ENCODE peak calls at places on chromosome 16, in ten cellular contexts. V, G, D, E, W, K, X, O, S and I are unnamed samples.

GRCh38 chr16:12341966-12342365 is 365.4 kb downstream of the SNX29 start:
- DNase-seq in S (peak; percentile 31), E (no peak), D (no peak), W (no peak), G (no peak), V (peak; percentile 56), X (no peak), K (no peak), O (no peak), I (no peak)

GRCh38 chr16:21501869-21502667 is 97.3 kb upstream of the METTL9 start:
- DNase-seq in X (peak; percentile 96), S (peak; percentile 97), G (peak; percentile 91), W (peak; percentile 96), E (peak; percentile 89), K (peak; percentile 92), V (peak; percentile 99), O (peak; percentile 95), D (peak; percentile 96), I (peak; percentile 98)

GRCh38 chr16:8859913-8860881 is 8.6 kb downstream of the CARHSP1 start:
- DNase-seq in S (peak; percentile 79), X (peak; percentile 65), D (peak; percentile 72), V (peak; percentile 24), G (peak; percentile 57), K (peak; percentile 87), O (no peak), E (peak; percentile 69), W (no peak), I (peak; percentile 88)

GRCh38 chr16:87924041-87924851 is 12.1 kb downstream of the CA5A start:
- DNase-seq in E (no peak), W (no peak), G (no peak), O (no peak), V (peak; percentile 56), X (no peak), K (no peak), D (peak; percentile 77), S (no peak), I (no peak)

GRCh38 chr16:10517868-10518267 is 62.5 kb downstream of the EMP2 start:
- DNase-seq in W (no peak), K (no peak), S (no peak), D (no peak), V (no peak), E (no peak), O (no peak), X (no peak), G (no peak), I (no peak)

GRCh38 chr16:80631581-80631980 is 90.8 kb downstream of the DYNLRB2 start:
- DNase-seq in S (peak; percentile 49), G (no peak), X (no peak), K (no peak), V (no peak), E (no peak), W (no peak), D (no peak), O (no peak), I (no peak)

GRCh38 chr16:4316732-4317461 is 1.0 kb downstream of the GLIS2 start:
- DNase-seq in X (peak; percentile 80), E (peak; percentile 55), D (no peak), S (no peak), W (peak; percentile 70), O (no peak), V (peak; percentile 51), G (peak; percentile 87), K (peak; percentile 74), I (peak; percentile 92)

GRCh38 chr16:71230122-71230845 is at the start of gene HYDIN:
- DNase-seq in K (peak; percentile 86), E (no peak), O (no peak), W (peak; percentile 28), D (peak; percentile 50), X (peak; percentile 26), G (peak; percentile 50), S (peak; percentile 30), V (peak; percentile 71), I (peak; percentile 91)

GRCh38 chr16:68737046-68737729 is at the start of gene CDH1:
- DNase-seq in O (peak; percentile 90), E (no peak), X (no peak), W (no peak), V (peak; percentile 89), K (no peak), G (peak; percentile 47), S (no peak), D (peak; percentile 93), I (peak; percentile 96)

GRCh38 chr16:68740628-68741346 is 3.7 kb downstream of the CDH1 start:
- DNase-seq in X (no peak), V (no peak), G (no peak), K (no peak), S (no peak), W (no peak), E (no peak), O (no peak), D (no peak), I (no peak)

GRCh38 chr16:68736561-68736960 is 531 bp upstream of the CDH1 start:
- DNase-seq in D (no peak), O (no peak), E (no peak), G (no peak), X (no peak), W (no peak), V (no peak), K (no peak), S (no peak), I (no peak)

GRCh38 chr16:68739964-68740627 is 3.0 kb downstream of the CDH1 start:
- DNase-seq in W (no peak), O (no peak), K (no peak), D (no peak), V (peak; percentile 75), X (no peak), E (no peak), G (no peak), S (no peak), I (no peak)

DNA sequence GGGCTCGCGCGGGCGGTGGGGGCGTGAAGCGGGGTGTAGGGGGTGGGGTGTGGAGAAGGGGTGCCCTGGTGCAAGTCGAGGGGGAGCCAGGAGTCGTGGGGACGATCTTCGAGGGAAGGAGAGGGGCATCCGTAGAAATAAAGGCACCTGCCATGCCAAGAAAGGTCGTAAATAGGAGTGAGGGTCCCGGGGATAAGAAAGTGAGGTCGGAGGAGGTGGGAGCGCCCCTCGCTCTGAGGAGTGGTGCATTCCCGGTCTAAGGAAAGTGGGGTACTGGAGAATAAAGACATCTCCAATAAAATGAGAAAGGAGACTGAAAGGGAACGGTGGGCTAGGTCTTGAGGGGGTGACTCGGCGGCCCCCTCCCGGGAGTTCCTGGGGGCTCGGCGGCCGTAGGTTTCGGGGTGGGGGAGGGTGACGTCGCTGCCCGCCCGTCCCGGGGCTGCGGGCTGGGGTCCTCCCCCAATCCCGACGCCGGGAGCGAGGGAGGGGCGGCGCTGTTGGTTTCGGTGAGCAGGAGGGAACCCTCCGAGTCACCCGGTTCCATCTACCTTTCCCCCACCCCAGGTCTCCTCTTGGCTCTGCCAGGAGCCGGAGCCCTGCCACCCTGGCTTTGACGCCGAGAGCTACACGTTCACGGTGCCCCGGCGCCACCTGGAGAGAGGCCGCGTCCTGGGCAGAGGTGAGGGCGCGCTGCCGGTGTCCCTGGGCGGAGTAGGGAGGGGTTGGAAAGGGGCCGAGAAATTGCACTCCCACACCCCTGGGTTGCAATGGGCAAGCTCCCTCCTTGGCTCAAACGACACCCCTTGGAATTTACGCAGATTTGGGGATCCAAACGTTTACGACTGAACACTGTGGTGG is 868 bp downstream of the CDH1 start:
- DNase-seq in G (no peak), X (no peak), W (no peak), S (no peak), D (peak; percentile 84), E (no peak), K (no peak), O (no peak), V (peak; percentile 70), I (peak; percentile 83)
- H3K4me3 ChIP-seq in G (no peak overlapping the region), X (peak overlapping the region; percentile 2), W (no peak overlapping the region), S (no peak overlapping the region), D (peak overlapping the region; percentile 73), E (no peak overlapping the region), K (no peak overlapping the region), O (peak overlapping the region; percentile 60), V (peak overlapping the region; percentile 88), I (peak overlapping the region; percentile 71)

DNA sequence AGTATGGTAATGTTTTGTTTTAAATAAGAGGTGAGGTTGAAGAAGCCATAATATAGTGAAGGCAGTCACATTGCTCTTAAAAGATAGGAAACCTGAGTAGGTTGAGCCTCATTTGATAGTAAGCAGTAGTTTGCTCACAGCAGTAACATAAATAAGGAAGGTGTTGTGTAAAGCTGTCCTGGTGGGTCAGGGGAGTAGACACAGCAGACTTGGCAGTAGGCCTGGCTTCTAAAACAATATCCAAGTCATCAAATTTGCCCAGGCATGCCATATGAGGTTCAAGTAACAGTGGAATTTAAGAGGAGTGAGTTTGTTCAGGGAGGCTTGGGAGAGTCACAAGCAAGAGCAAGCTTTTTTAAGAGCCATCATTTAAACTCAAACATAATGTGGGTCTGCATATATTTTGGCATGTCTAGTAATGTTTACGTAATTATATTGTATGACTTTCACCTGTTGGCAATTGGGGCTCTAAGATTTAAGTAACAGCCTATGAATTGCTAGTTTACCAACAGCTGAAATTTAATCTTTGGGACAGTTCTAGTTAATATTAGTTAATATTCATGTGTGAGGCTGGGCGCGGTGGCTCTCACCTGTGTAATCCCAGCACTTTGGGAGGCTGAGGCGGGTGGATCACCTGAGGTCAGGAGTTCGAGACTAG is 6.6 kb downstream of the NFATC3 start:
- DNase-seq in K (no peak), X (no peak), S (peak; percentile 72), E (no peak), O (no peak), W (no peak), V (peak; percentile 94), G (no peak), D (no peak), I (no peak)
- H3K4me1 ChIP-seq in K (peaks cover 24% of the 10 kb centered on the region), X (peaks cover 2% of the 10 kb centered on the region), S (peaks cover 2% of the 10 kb centered on the region), E (no peaks in the 10 kb centered on the region), O (peaks cover 81% of the 10 kb centered on the region), W (peaks cover 65% of the 10 kb centered on the region), V (peaks cover 49% of the 10 kb centered on the region), G (peaks cover 2% of the 10 kb centered on the region), D (peaks cover 4% of the 10 kb centered on the region), I (peaks cover 4% of the 10 kb centered on the region)

GRCh38 chr16:50692999-50693781 is at the start of gene NOD2:
- DNase-seq in V (no peak), O (no peak), G (no peak), S (no peak), E (no peak), K (no peak), D (no peak), W (peak; percentile 40), X (no peak), I (peak; percentile 76)
- H3K4me3 ChIP-seq in V (peak within 1 kb of the TSS; percentile 23), O (peak within 1 kb of the TSS; percentile 64), G (peak within 1 kb of the TSS; percentile 25), S (no peak within 1 kb of the TSS), E (peak within 1 kb of the TSS; percentile 58), K (no peak within 1 kb of the TSS), D (peak within 1 kb of the TSS; percentile 58), W (peak within 1 kb of the TSS; percentile 52), X (peak within 1 kb of the TSS; percentile 48), I (peak within 1 kb of the TSS; percentile 38)

GRCh38 chr16:72427001-72427785 is 255.2 kb upstream of the PMFBP1 start:
- DNase-seq in O (no peak), W (no peak), G (no peak), K (no peak), S (no peak), E (no peak), D (no peak), V (no peak), X (no peak), I (no peak)

GRCh38 chr16:72428611-72429376 is 256.8 kb upstream of the PMFBP1 start:
- DNase-seq in D (no peak), G (no peak), S (no peak), O (no peak), E (no peak), K (no peak), X (no peak), W (no peak), V (no peak), I (no peak)

GRCh38 chr16:72426416-72426815 is 254.5 kb upstream of the PMFBP1 start:
- DNase-seq in D (no peak), X (no peak), V (no peak), K (no peak), W (no peak), S (no peak), E (no peak), G (no peak), O (no peak), I (no peak)

GRCh38 chr16:72429566-72430160 is 257.7 kb upstream of the PMFBP1 start:
- DNase-seq in K (no peak), S (no peak), O (no peak), D (no peak), E (no peak), X (no peak), V (no peak), W (no peak), G (no peak), I (no peak)

DNA sequence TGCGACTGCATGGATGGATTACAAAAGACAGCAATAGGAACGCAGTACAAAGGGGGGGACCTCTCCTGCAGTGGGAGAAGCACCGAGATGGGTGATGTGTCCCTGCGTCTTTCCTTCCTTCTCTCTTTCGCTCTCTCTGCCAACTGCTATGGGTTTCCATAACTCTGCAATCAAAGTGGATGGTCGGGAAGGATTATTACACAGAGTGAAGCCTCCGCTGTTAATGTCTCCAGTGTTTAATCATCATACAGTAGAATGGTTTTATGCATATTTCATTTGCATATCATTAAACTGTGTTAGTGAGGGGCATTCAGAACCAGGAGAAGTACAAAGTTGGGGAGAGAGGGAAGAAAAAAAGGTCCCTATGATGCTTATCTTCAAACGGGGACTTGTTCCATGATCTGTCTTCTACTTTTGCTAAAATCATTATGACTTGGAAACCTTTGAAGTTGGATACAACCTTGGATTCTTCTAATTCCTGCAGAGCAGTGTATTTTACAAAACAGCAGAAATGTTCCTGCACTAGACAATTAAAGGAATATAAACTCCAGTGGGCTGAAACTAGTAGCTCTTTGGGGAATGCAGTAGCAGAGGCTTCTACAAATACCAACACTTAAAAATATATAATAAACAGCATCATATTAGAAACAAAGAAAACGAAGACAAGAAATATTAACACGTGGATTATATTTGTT is 256.0 kb upstream of the PMFBP1 start:
- DNase-seq in O (no peak), E (no peak), D (no peak), S (no peak), X (no peak), V (no peak), G (no peak), K (no peak), W (no peak), I (no peak)
- H3K4me1 ChIP-seq in O (no peaks in the 10 kb centered on the region), E (no peaks in the 10 kb centered on the region), D (no peaks in the 10 kb centered on the region), S (no peaks in the 10 kb centered on the region), X (no peaks in the 10 kb centered on the region), V (no peaks in the 10 kb centered on the region), G (no peaks in the 10 kb centered on the region), K (no peaks in the 10 kb centered on the region), W (no peaks in the 10 kb centered on the region), I (no peaks in the 10 kb centered on the region)